ENCODE peak calls at places on chromosomes 13 and 19, in four cellular contexts. One of them, this sample, is unnamed.

GRCh38 chr13:74886496-74886895 is 595.5 kb downstream of the TBC1D4 start:
- DNase-seq in OCI-LY7: no peak
- DNase-seq in fibroblast of the aortic adventitia: peak
- DNase-seq in T-helper 22 cell: no peak
- DNase-seq in this sample: no peak

GRCh38 chr13:20924758-20925394 is 22.3 kb upstream of the XPO4 start:
- DNase-seq in OCI-LY7: peak
- DNase-seq in fibroblast of the aortic adventitia: peak
- DNase-seq in T-helper 22 cell: peak
- DNase-seq in this sample: peak

GRCh38 chr13:74795526-74795925 is 661.3 kb upstream of the KLF12 start:
- DNase-seq in OCI-LY7: no peak
- DNase-seq in fibroblast of the aortic adventitia: no peak
- DNase-seq in T-helper 22 cell: no peak
- DNase-seq in this sample: no peak

GRCh38 chr19:18086590-18087138 is at the start of gene IL12RB1:
- DNase-seq in OCI-LY7: peak
- DNase-seq in fibroblast of the aortic adventitia: no peak
- DNase-seq in T-helper 22 cell: no peak
- DNase-seq in this sample: peak

GRCh38 chr19:49687566-49688316 is 1.7 kb upstream of the ADM5 start:
- DNase-seq in OCI-LY7: no peak
- DNase-seq in fibroblast of the aortic adventitia: no peak
- DNase-seq in T-helper 22 cell: no peak
- DNase-seq in this sample: peak

GRCh38 chr19:36488118-36488815 is 1.1 kb downstream of the ZNF566 start:
- DNase-seq in OCI-LY7: peak
- DNase-seq in fibroblast of the aortic adventitia: peak
- DNase-seq in T-helper 22 cell: no peak
- DNase-seq in this sample: no peak

GRCh38 chr19:6717441-6717971 is 2.9 kb downstream of the C3 start:
- DNase-seq in OCI-LY7: no peak
- DNase-seq in fibroblast of the aortic adventitia: no peak
- DNase-seq in T-helper 22 cell: no peak
- DNase-seq in this sample: no peak

GRCh38 chr19:12453495-12453894 is 12.7 kb upstream of the ZNF443 start:
- DNase-seq in OCI-LY7: no peak
- DNase-seq in fibroblast of the aortic adventitia: no peak
- DNase-seq in T-helper 22 cell: no peak
- DNase-seq in this sample: no peak

GRCh38 chr13:50456111-50456510 is 387.4 kb downstream of the DLEU7 start:
- DNase-seq in OCI-LY7: no peak
- DNase-seq in fibroblast of the aortic adventitia: peak
- DNase-seq in T-helper 22 cell: no peak
- DNase-seq in this sample: no peak

GRCh38 chr13:112924365-112924764 is 44.6 kb upstream of the MCF2L start:
- DNase-seq in OCI-LY7: no peak
- DNase-seq in fibroblast of the aortic adventitia: no peak
- DNase-seq in T-helper 22 cell: no peak
- DNase-seq in this sample: no peak

GRCh38 chr13:25890671-25891212 is 161.1 kb downstream of the SHISA2 start:
- DNase-seq in OCI-LY7: no peak
- DNase-seq in fibroblast of the aortic adventitia: no peak
- DNase-seq in T-helper 22 cell: no peak
- DNase-seq in this sample: no peak

GRCh38 chr19:39814595-39814994 is 19.4 kb downstream of the DYRK1B start:
- DNase-seq in OCI-LY7: no peak
- DNase-seq in fibroblast of the aortic adventitia: no peak
- DNase-seq in T-helper 22 cell: no peak
- DNase-seq in this sample: no peak

GRCh38 chr19:35268546-35269424 is at the start of gene USF2:
- DNase-seq in OCI-LY7: peak
- DNase-seq in fibroblast of the aortic adventitia: peak
- DNase-seq in T-helper 22 cell: peak
- DNase-seq in this sample: peak